ENCODE peak calls at places on chromosomes 16 and 17, in ten cellular contexts. L is body of pancreas; A is CD4-positive, CD25-positive, alpha-beta regulatory T cell; G is COR-L47; I is GDM1; T is NCI-H1417; S is endothelial cell; D is HT-29; M is sciatic nerve; O is AG09319. B is an unnamed sample.
A peak's percentile ranks its signal among the peaks of the same experiment; 100 is the strongest.

GRCh38 chr17:75064040-75064439 is 17.0 kb downstream of the KCTD2 start:
- DNase-seq in T (no peak), I (no peak), G (no peak), S (no peak), A (no peak), M (no peak), L (no peak), O (no peak), D (no peak), B (no peak)

GRCh38 chr16:86229866-86230656 is 280.3 kb upstream of the FOXF1 start:
- DNase-seq in L (no peak), M (peak; percentile 47), S (no peak), A (no peak), D (no peak), T (no peak), O (no peak), G (no peak), I (no peak), B (no peak)

GRCh38 chr17:2064980-2065785 is 10.3 kb downstream of the HIC1 start:
- DNase-seq in T (no peak), G (no peak), D (no peak), O (no peak), I (peak; percentile 23), M (peak; percentile 75), A (peak; percentile 57), S (peak; percentile 60), L (no peak), B (peak; percentile 48)

GRCh38 chr17:72634621-72635020 is 457.9 kb downstream of the SLC39A11 start:
- DNase-seq in D (peak; percentile 67), L (no peak), S (no peak), I (no peak), O (no peak), M (no peak), A (no peak), G (peak; percentile 62), T (no peak), B (no peak)

GRCh38 chr17:74639704-74640142 is 16.2 kb upstream of the CD300E start:
- DNase-seq in D (no peak), L (no peak), M (no peak), T (no peak), G (no peak), S (no peak), A (peak; percentile 58), O (no peak), I (peak; percentile 17), B (no peak)

GRCh38 chr16:56838622-56839337 is 26.2 kb upstream of the SLC12A3 start:
- DNase-seq in G (no peak), I (no peak), L (no peak), A (no peak), T (no peak), S (no peak), D (no peak), M (no peak), O (no peak), B (no peak)

GRCh38 chr17:28925912-28926365 is 23.1 kb upstream of the DHRS13 start:
- DNase-seq in M (no peak), T (peak; percentile 28), L (no peak), S (no peak), O (peak; percentile 57), A (peak; percentile 89), D (no peak), I (peak; percentile 22), G (no peak), B (peak; percentile 63)

GRCh38 chr17:13540546-13540945 is 61.2 kb downstream of the HS3ST3A1 start:
- DNase-seq in L (no peak), T (no peak), G (no peak), A (no peak), O (no peak), M (no peak), S (no peak), I (no peak), D (no peak), B (no peak)

GRCh38 chr17:39461911-39462641 is 790 bp downstream of the CDK12 start:
- DNase-seq in O (no peak), G (peak; percentile 26), S (no peak), L (peak; percentile 36), T (no peak), M (no peak), D (peak; percentile 39), I (no peak), A (no peak), B (peak; percentile 85)

GRCh38 chr16:1538804-1539520 is 5.5 kb downstream of the TMEM204 start:
- DNase-seq in A (peak; percentile 36), I (no peak), D (peak; percentile 31), L (no peak), O (no peak), M (no peak), T (no peak), S (no peak), G (no peak), B (no peak)

GRCh38 chr16:57475711-57476339 is 10.5 kb downstream of the DOK4 start:
- DNase-seq in O (no peak), G (no peak), I (peak; percentile 84), L (no peak), D (peak; percentile 34), T (no peak), M (no peak), S (peak; percentile 89), A (peak; percentile 83), B (peak; percentile 36)

GRCh38 chr17:37450090-37450489 is 39.6 kb upstream of the DUSP14 start:
- DNase-seq in T (no peak), M (no peak), S (no peak), A (no peak), I (no peak), O (no peak), G (no peak), L (no peak), D (no peak), B (no peak)

GRCh38 chr16:66372078-66372897 is 5.8 kb downstream of the CDH5 start:
- DNase-seq in S (no peak), T (no peak), A (no peak), I (no peak), M (no peak), D (no peak), O (no peak), G (no peak), L (no peak), B (no peak)

GRCh38 chr16:83356266-83356665 is 451.5 kb upstream of the HSBP1 start:
- DNase-seq in M (no peak), S (peak; percentile 25), O (peak; percentile 43), T (peak; percentile 52), I (no peak), D (peak; percentile 63), L (peak; percentile 15), A (peak; percentile 33), G (peak; percentile 46), B (peak; percentile 87)

GRCh38 chr17:43905400-43905984 is 1.8 kb downstream of the MPP2 start:
- DNase-seq in M (no peak), L (no peak), T (no peak), A (no peak), D (no peak), I (no peak), S (no peak), G (peak; percentile 46), O (no peak), B (no peak)

GRCh38 chr16:30005341-30006094 is 5.3 kb downstream of the DOC2A start:
- DNase-seq in I (no peak), G (peak; percentile 45), D (peak; percentile 41), O (peak; percentile 14), M (no peak), A (peak; percentile 48), T (peak; percentile 23), L (peak; percentile 50), S (peak; percentile 64), B (peak; percentile 69)

GRCh38 chr16:814974-815373 is 14.4 kb upstream of the GNG13 start:
- DNase-seq in L (no peak), D (no peak), G (no peak), M (no peak), S (no peak), T (no peak), A (no peak), I (no peak), O (no peak), B (peak; percentile 13)

GRCh38 chr17:53619025-53619424 is 203.7 kb upstream of the KIF2B start:
- DNase-seq in I (no peak), D (no peak), G (no peak), A (no peak), M (no peak), S (no peak), L (no peak), O (no peak), T (no peak), B (no peak)

GRCh38 chr17:61699032-61699431 is 108.0 kb upstream of the NACA2 start:
- DNase-seq in S (no peak), L (no peak), T (no peak), D (no peak), O (no peak), M (no peak), I (no peak), G (no peak), A (no peak), B (no peak)

GRCh38 chr17:4533522-4534502 is 21.4 kb downstream of the MYBBP1A start:
- DNase-seq in T (no peak), M (peak; percentile 70), G (no peak), O (no peak), L (peak; percentile 25), D (peak; percentile 89), A (peak; percentile 12), I (no peak), S (no peak), B (no peak)

GRCh38 chr16:56708821-56709685 is 20.9 kb upstream of the NUP93 start:
- DNase-seq in M (no peak), O (no peak), L (no peak), T (no peak), I (no peak), A (peak; percentile 55), G (no peak), D (no peak), S (no peak), B (no peak)

GRCh38 chr17:21005367-21005766 is 37.4 kb downstream of the USP22 start:
- DNase-seq in L (peak; percentile 2), G (no peak), O (no peak), I (no peak), M (no peak), T (no peak), D (no peak), S (no peak), A (no peak), B (no peak)

GRCh38 chr16:27287051-27287811 is 18.7 kb upstream of the NSMCE1 start:
- DNase-seq in L (no peak), G (no peak), I (no peak), M (no peak), S (no peak), A (no peak), D (no peak), O (no peak), T (no peak), B (no peak)

B was measured in adipocyte.